ENCODE peak calls at places on chromosomes 1 and 21, in seven cellular contexts. One of them, this sample, is unnamed.

GRCh38 chr21:44370027-44370735 is 16.8 kb downstream of the TRPM2 start:
- DNase-seq in cardiac fibroblast: peak
- DNase-seq in cardiac muscle cell: peak
- DNase-seq in H9: peak
- DNase-seq in uterus: peak
- DNase-seq in neural progenitor cell: peak
- DNase-seq in PC-3: peak
- DNase-seq in this sample: no peak

GRCh38 chr1:59029768-59030167 is 245.9 kb upstream of the JUN start:
- DNase-seq in cardiac fibroblast: no peak
- DNase-seq in cardiac muscle cell: no peak
- DNase-seq in H9: no peak
- DNase-seq in uterus: no peak
- DNase-seq in neural progenitor cell: no peak
- DNase-seq in PC-3: peak
- DNase-seq in this sample: no peak

GRCh38 chr1:244341455-244342450 is 110.0 kb downstream of the ADSS2 start:
- DNase-seq in cardiac fibroblast: peak
- DNase-seq in cardiac muscle cell: no peak
- DNase-seq in H9: peak
- DNase-seq in uterus: no peak
- DNase-seq in neural progenitor cell: peak
- DNase-seq in PC-3: peak
- DNase-seq in this sample: peak

GRCh38 chr1:100793661-100794060 is 74.1 kb downstream of the VCAM1 start:
- DNase-seq in cardiac fibroblast: no peak
- DNase-seq in cardiac muscle cell: no peak
- DNase-seq in H9: no peak
- DNase-seq in uterus: no peak
- DNase-seq in neural progenitor cell: no peak
- DNase-seq in PC-3: peak
- DNase-seq in this sample: no peak

GRCh38 chr1:37926061-37926924 is 20.6 kb downstream of the INPP5B start:
- DNase-seq in cardiac fibroblast: peak
- DNase-seq in cardiac muscle cell: no peak
- DNase-seq in H9: no peak
- DNase-seq in uterus: no peak
- DNase-seq in neural progenitor cell: no peak
- DNase-seq in PC-3: no peak
- DNase-seq in this sample: no peak

GRCh38 chr1:26168410-26169167 is at the start of gene C1orf232:
- DNase-seq in cardiac fibroblast: no peak
- DNase-seq in cardiac muscle cell: no peak
- DNase-seq in H9: no peak
- DNase-seq in uterus: no peak
- DNase-seq in neural progenitor cell: peak
- DNase-seq in PC-3: no peak
- DNase-seq in this sample: no peak

GRCh38 chr21:27519357-27519756 is 552.5 kb upstream of the ADAMTS5 start:
- DNase-seq in cardiac fibroblast: peak
- DNase-seq in cardiac muscle cell: no peak
- DNase-seq in H9: no peak
- DNase-seq in uterus: no peak
- DNase-seq in neural progenitor cell: no peak
- DNase-seq in PC-3: peak
- DNase-seq in this sample: no peak

GRCh38 chr1:6009120-6010040 is 17.2 kb upstream of the NPHP4 start:
- DNase-seq in cardiac fibroblast: no peak
- DNase-seq in cardiac muscle cell: no peak
- DNase-seq in H9: no peak
- DNase-seq in uterus: no peak
- DNase-seq in neural progenitor cell: no peak
- DNase-seq in PC-3: no peak
- DNase-seq in this sample: no peak

GRCh38 chr1:170660874-170661645 is 2.9 kb upstream of the PRRX1 start:
- DNase-seq in cardiac fibroblast: peak
- DNase-seq in cardiac muscle cell: peak
- DNase-seq in H9: peak
- DNase-seq in uterus: peak
- DNase-seq in neural progenitor cell: peak
- DNase-seq in PC-3: no peak
- DNase-seq in this sample: no peak

GRCh38 chr1:202007279-202007678 is 3.1 kb upstream of the ELF3 start:
- DNase-seq in cardiac fibroblast: no peak
- DNase-seq in cardiac muscle cell: no peak
- DNase-seq in H9: no peak
- DNase-seq in uterus: no peak
- DNase-seq in neural progenitor cell: no peak
- DNase-seq in PC-3: no peak
- DNase-seq in this sample: no peak

GRCh38 chr1:158043232-158043631 is 49.8 kb downstream of the KIRREL1 start:
- DNase-seq in cardiac fibroblast: no peak
- DNase-seq in cardiac muscle cell: no peak
- DNase-seq in H9: no peak
- DNase-seq in uterus: no peak
- DNase-seq in neural progenitor cell: peak
- DNase-seq in PC-3: no peak
- DNase-seq in this sample: no peak

GRCh38 chr1:16243936-16244649 is 7.1 kb upstream of the CPLANE2 start:
- DNase-seq in cardiac fibroblast: peak
- DNase-seq in cardiac muscle cell: peak
- DNase-seq in H9: peak
- DNase-seq in uterus: peak
- DNase-seq in neural progenitor cell: peak
- DNase-seq in PC-3: peak
- DNase-seq in this sample: peak

GRCh38 chr1:118933051-118933781 is 54.9 kb downstream of the TBX15 start:
- DNase-seq in cardiac fibroblast: no peak
- DNase-seq in cardiac muscle cell: no peak
- DNase-seq in H9: no peak
- DNase-seq in uterus: no peak
- DNase-seq in neural progenitor cell: no peak
- DNase-seq in PC-3: no peak
- DNase-seq in this sample: no peak

GRCh38 chr1:2547210-2548067 is 8.7 kb upstream of the TNFRSF14 start:
- DNase-seq in cardiac fibroblast: no peak
- DNase-seq in cardiac muscle cell: no peak
- DNase-seq in H9: no peak
- DNase-seq in uterus: no peak
- DNase-seq in neural progenitor cell: peak
- DNase-seq in PC-3: peak
- DNase-seq in this sample: no peak

GRCh38 chr21:39668369-39668768 is 55.6 kb downstream of the B3GALT5 start:
- DNase-seq in cardiac fibroblast: no peak
- DNase-seq in cardiac muscle cell: no peak
- DNase-seq in H9: peak
- DNase-seq in uterus: no peak
- DNase-seq in neural progenitor cell: no peak
- DNase-seq in PC-3: no peak
- DNase-seq in this sample: no peak

GRCh38 chr1:222288056-222288455 is 259.8 kb downstream of the HHIPL2 start:
- DNase-seq in cardiac fibroblast: peak
- DNase-seq in cardiac muscle cell: peak
- DNase-seq in H9: no peak
- DNase-seq in uterus: no peak
- DNase-seq in neural progenitor cell: no peak
- DNase-seq in PC-3: peak
- DNase-seq in this sample: peak

GRCh38 chr1:200242379-200243041 is 167.3 kb downstream of the ZNF281 start:
- DNase-seq in cardiac fibroblast: peak
- DNase-seq in cardiac muscle cell: peak
- DNase-seq in H9: no peak
- DNase-seq in uterus: peak
- DNase-seq in neural progenitor cell: peak
- DNase-seq in PC-3: no peak
- DNase-seq in this sample: no peak

GRCh38 chr1:41618066-41618825 is 133.8 kb upstream of the EDN2 start:
- DNase-seq in cardiac fibroblast: peak
- DNase-seq in cardiac muscle cell: no peak
- DNase-seq in H9: no peak
- DNase-seq in uterus: peak
- DNase-seq in neural progenitor cell: no peak
- DNase-seq in PC-3: no peak
- DNase-seq in this sample: no peak

GRCh38 chr1:72579629-72580028 is 297.3 kb upstream of the NEGR1 start:
- DNase-seq in cardiac fibroblast: no peak
- DNase-seq in cardiac muscle cell: no peak
- DNase-seq in H9: no peak
- DNase-seq in uterus: no peak
- DNase-seq in neural progenitor cell: no peak
- DNase-seq in PC-3: no peak
- DNase-seq in this sample: no peak
- TF ChIP-seq CTCF in cardiac fibroblast: no peak
- TF ChIP-seq CTCF in cardiac muscle cell: no peak
- TF ChIP-seq CTCF in H9: no peak
- TF ChIP-seq CTCF in uterus: no peak
- TF ChIP-seq CTCF in neural progenitor cell: no peak
- TF ChIP-seq CTCF in PC-3: no peak
- TF ChIP-seq CTCF in this sample: no peak

GRCh38 chr1:50610563-50610962 is 187.3 kb upstream of the DMRTA2 start:
- DNase-seq in cardiac fibroblast: no peak
- DNase-seq in cardiac muscle cell: no peak
- DNase-seq in H9: no peak
- DNase-seq in uterus: no peak
- DNase-seq in neural progenitor cell: peak
- DNase-seq in PC-3: no peak
- DNase-seq in this sample: no peak

GRCh38 chr1:50609508-50609907 is 186.3 kb upstream of the DMRTA2 start:
- DNase-seq in cardiac fibroblast: no peak
- DNase-seq in cardiac muscle cell: no peak
- DNase-seq in H9: no peak
- DNase-seq in uterus: no peak
- DNase-seq in neural progenitor cell: no peak
- DNase-seq in PC-3: no peak
- DNase-seq in this sample: no peak

GRCh38 chr1:50604580-50604979 is 181.3 kb upstream of the DMRTA2 start:
- DNase-seq in cardiac fibroblast: no peak
- DNase-seq in cardiac muscle cell: no peak
- DNase-seq in H9: no peak
- DNase-seq in uterus: no peak
- DNase-seq in neural progenitor cell: no peak
- DNase-seq in PC-3: no peak
- DNase-seq in this sample: no peak

GRCh38 chr1:50603274-50604271 is 180.3 kb upstream of the DMRTA2 start:
- DNase-seq in cardiac fibroblast: peak
- DNase-seq in cardiac muscle cell: peak
- DNase-seq in H9: no peak
- DNase-seq in uterus: no peak
- DNase-seq in neural progenitor cell: no peak
- DNase-seq in PC-3: peak
- DNase-seq in this sample: no peak

DNA sequence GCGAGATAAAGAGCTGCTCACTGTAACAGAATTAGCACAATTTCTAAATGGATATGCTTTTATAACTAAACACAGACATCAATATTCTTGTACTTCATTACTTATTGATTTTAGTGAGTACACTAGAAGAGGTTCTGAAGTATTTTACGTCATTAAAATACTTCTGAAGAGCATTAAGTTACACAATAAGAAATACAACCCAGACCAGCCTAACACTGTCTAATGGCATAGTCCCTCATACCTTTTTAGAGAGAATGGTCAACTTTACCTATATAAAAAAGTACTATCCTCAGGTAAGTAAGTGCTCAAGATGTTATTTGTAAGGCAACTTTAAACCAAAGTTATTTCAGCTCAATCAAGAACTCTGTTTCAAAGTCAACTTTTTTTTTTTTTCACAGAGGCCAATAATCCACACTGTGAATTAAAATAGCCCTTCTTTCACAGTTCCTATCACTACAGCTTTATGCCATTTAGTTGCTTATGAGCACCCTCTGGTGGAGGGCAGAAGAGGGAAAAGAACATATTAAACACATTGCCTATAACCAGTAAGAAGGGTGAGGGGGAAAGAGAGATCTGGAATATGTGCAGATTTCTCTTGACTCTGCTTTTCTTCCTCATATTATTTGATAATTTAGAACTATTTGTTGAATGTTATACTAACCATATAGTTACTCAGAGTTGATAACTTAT is 182.1 kb upstream of the DMRTA2 start:
- DNase-seq in cardiac fibroblast: peak
- DNase-seq in cardiac muscle cell: peak
- DNase-seq in H9: peak
- DNase-seq in uterus: no peak
- DNase-seq in neural progenitor cell: peak
- DNase-seq in PC-3: peak
- DNase-seq in this sample: no peak
- TF ChIP-seq CTCF in cardiac fibroblast: peak
- TF ChIP-seq CTCF in cardiac muscle cell: peak
- TF ChIP-seq CTCF in H9: peak
- TF ChIP-seq CTCF in uterus: no peak
- TF ChIP-seq CTCF in neural progenitor cell: peak
- TF ChIP-seq CTCF in PC-3: peak
- TF ChIP-seq CTCF in this sample: peak

DNA sequence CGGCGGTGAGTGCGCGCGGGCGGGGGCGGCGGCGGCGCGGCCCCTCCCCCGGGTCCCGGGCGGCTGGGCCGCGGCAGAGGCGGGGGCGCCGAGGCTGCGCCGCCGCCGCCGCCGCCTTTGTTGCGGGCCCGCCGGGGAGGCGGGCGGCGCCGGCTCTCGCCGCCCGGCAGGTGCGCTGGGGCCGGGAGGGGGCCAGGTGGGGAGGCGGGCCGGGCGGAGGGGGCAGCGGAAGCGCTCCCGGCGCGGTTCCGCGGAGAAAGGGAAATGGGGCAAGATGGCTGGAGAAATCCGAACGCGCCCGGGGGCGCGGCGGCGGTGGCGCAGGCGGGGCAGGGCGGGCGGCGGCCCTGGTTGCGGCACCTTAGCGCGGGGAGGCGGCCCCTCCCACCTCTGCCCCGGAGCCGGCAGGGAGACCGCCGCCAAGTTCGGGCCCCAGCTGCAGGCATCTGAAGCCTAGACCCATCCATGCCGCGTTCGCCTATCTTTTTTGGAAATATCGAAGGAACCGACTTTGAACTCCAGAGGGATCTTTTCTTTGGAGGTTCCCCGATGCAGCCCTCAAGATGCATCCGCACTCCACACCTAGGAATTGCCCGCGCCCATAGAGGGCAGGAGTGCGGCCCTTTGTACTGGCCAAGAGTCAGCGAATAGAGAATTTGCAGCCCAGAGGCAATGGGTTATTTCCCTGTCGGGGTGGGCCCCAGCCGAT is 479 bp downstream of the POGK start:
- DNase-seq in cardiac fibroblast: peak
- DNase-seq in cardiac muscle cell: peak
- DNase-seq in H9: peak
- DNase-seq in uterus: peak
- DNase-seq in neural progenitor cell: peak
- DNase-seq in PC-3: peak
- DNase-seq in this sample: no peak
- TF ChIP-seq CTCF in cardiac fibroblast: peak
- TF ChIP-seq CTCF in cardiac muscle cell: peak
- TF ChIP-seq CTCF in H9: peak
- TF ChIP-seq CTCF in uterus: no peak
- TF ChIP-seq CTCF in neural progenitor cell: peak
- TF ChIP-seq CTCF in PC-3: peak
- TF ChIP-seq CTCF in this sample: no peak

GRCh38 chr1:207654320-207654719 is 9.4 kb downstream of the CR1L start:
- DNase-seq in cardiac fibroblast: peak
- DNase-seq in cardiac muscle cell: no peak
- DNase-seq in H9: no peak
- DNase-seq in uterus: no peak
- DNase-seq in neural progenitor cell: no peak
- DNase-seq in PC-3: peak
- DNase-seq in this sample: no peak
- TF ChIP-seq CTCF in cardiac fibroblast: peak
- TF ChIP-seq CTCF in cardiac muscle cell: peak
- TF ChIP-seq CTCF in H9: peak
- TF ChIP-seq CTCF in uterus: no peak
- TF ChIP-seq CTCF in neural progenitor cell: peak
- TF ChIP-seq CTCF in PC-3: peak
- TF ChIP-seq CTCF in this sample: peak